ENCODE peak calls at places on chromosome 19, in seven cellular contexts. S is stimulated activated CD8-positive, alpha-beta memory T cell treated with anti-CD3 and anti-CD28 coated beads, Interleukin-7, amount 100 ng/mL, for 1 hour; H is activated CD4-positive, alpha-beta T cell treated with anti-CD3 and anti-CD28 coated beads, Interleukin-2, amount 50 U/mL, for 48 hours; O is NCI-H1092; V is lower leg skin; C is fibroblast of pulmonary artery; I is left cardiac atrium. E is an unnamed sample.
A peak's percentile ranks its signal among the peaks of the same experiment; 100 is the strongest.

GRCh38 chr19:29013325-29013724 is 199.6 kb downstream of the UQCRFS1 start:
- DNase-seq in S (no peak), V (no peak), I (no peak), O (no peak), C (no peak), H (no peak), E (no peak)

GRCh38 chr19:41997851-41998229 is 3.8 kb upstream of the ATP1A3 start:
- DNase-seq in H (peak; percentile 12), C (no peak), I (no peak), S (no peak), O (no peak), V (no peak), E (no peak)

GRCh38 chr19:29785360-29785759 is 26.4 kb upstream of the CCNE1 start:
- DNase-seq in S (no peak), V (no peak), H (no peak), O (no peak), I (no peak), C (no peak), E (no peak)

GRCh38 chr19:19937403-19937802 is 36.7 kb downstream of the ZNF93 start:
- DNase-seq in V (no peak), H (no peak), C (no peak), I (no peak), O (no peak), S (no peak), E (no peak)

GRCh38 chr19:4575267-4575793 is 15.8 kb upstream of the SEMA6B start:
- DNase-seq in H (peak; percentile 30), O (no peak), C (peak; percentile 99), I (peak; percentile 86), V (no peak), S (no peak), E (peak; percentile 51)

GRCh38 chr19:46704379-46705076 is 12.4 kb downstream of the PRKD2 start:
- DNase-seq in I (peak; percentile 75), C (peak; percentile 55), O (peak; percentile 11), S (peak; percentile 90), H (peak; percentile 95), V (peak; percentile 57), E (peak; percentile 85)

GRCh38 chr19:42284066-42284501 is 15.0 kb downstream of the CIC start:
- DNase-seq in H (peak; percentile 78), S (peak; percentile 65), C (peak; percentile 81), O (peak; percentile 55), V (peak; percentile 63), I (peak; percentile 86), E (peak; percentile 85)

GRCh38 chr19:54191671-54192453 is 754 bp downstream of the TSEN34 start:
- DNase-seq in H (no peak), V (no peak), I (no peak), C (peak; percentile 44), S (no peak), O (no peak), E (no peak)

GRCh38 chr19:16397791-16398529 is 73.3 kb downstream of the KLF2 start:
- DNase-seq in V (peak; percentile 51), S (no peak), H (no peak), O (no peak), C (no peak), I (no peak), E (peak; percentile 25)

GRCh38 chr19:53467138-53467502 is 413 bp upstream of the ZNF813 start:
- DNase-seq in S (no peak), C (no peak), V (no peak), H (no peak), O (no peak), I (peak; percentile 35), E (no peak)

GRCh38 chr19:1252818-1253513 is 4.6 kb downstream of the MIDN start:
- DNase-seq in S (peak; percentile 51), O (peak; percentile 50), V (peak; percentile 93), H (peak; percentile 85), C (peak; percentile 98), I (peak; percentile 94), E (peak; percentile 88)

GRCh38 chr19:33796164-33797100 is at the start of gene KCTD15:
- DNase-seq in H (peak; percentile 58), C (peak; percentile 58), S (no peak), I (peak; percentile 63), V (no peak), O (no peak), E (peak; percentile 59)

GRCh38 chr19:36986601-36987000 is 70.5 kb downstream of the ZNF568 start:
- DNase-seq in I (no peak), O (peak; percentile 72), V (no peak), H (no peak), S (no peak), C (no peak), E (no peak)